ENCODE peak calls at places on chromosome 16, in four cellular contexts. G is left ventricle myocardium inferior, A is prostate gland, U is dorsolateral prefrontal cortex. Q is an unnamed sample.

GRCh38 chr16:69924777-69925191 is 26.4 kb upstream of the CLEC18A start:
- DNase-seq in G (peak; percentile 69), A (no peak), U (no peak), Q (no peak)

GRCh38 chr16:83813818-83814653 is 6.3 kb downstream of the HSBP1 start:
- DNase-seq in G (no peak), A (no peak), U (no peak), Q (no peak)

GRCh38 chr16:9447195-9447551 is 355.7 kb downstream of the HAPSTR1 start:
- DNase-seq in G (peak; percentile 74), A (no peak), U (no peak), Q (no peak)

GRCh38 chr16:87625241-87625797 is 23.0 kb downstream of the JPH3 start:
- DNase-seq in G (no peak), A (no peak), U (no peak), Q (no peak)

GRCh38 chr16:72788269-72788809 is 259.6 kb downstream of the ZFHX3 start:
- DNase-seq in G (no peak), A (no peak), U (no peak), Q (no peak)

GRCh38 chr16:84464116-84464515 is 40.3 kb downstream of the MEAK7 start:
- DNase-seq in G (no peak), A (no peak), U (peak; percentile 1), Q (no peak)

GRCh38 chr16:1998852-1999801 is 9.4 kb downstream of the SYNGR3 start:
- DNase-seq in G (no peak), A (no peak), U (no peak), Q (no peak)

GRCh38 chr16:55126456-55126855 is 195.8 kb downstream of the IRX5 start:
- DNase-seq in G (no peak), A (no peak), U (no peak), Q (no peak)

GRCh38 chr16:1863681-1864460 is 8.1 kb downstream of the MEIOB start:
- DNase-seq in G (no peak), A (no peak), U (no peak), Q (no peak)

GRCh38 chr16:68332411-68333121 is 21.7 kb downstream of the PRMT7 start:
- DNase-seq in G (no peak), A (no peak), U (no peak), Q (peak; percentile 17)

GRCh38 chr16:67399218-67399733 is 6.0 kb upstream of the TPPP3 start:
- DNase-seq in G (no peak), A (no peak), U (no peak), Q (no peak)

GRCh38 chr16:8110572-8111514 is 479.5 kb downstream of the TMEM114 start:
- DNase-seq in G (no peak), A (no peak), U (no peak), Q (no peak)

GRCh38 chr16:66508261-66508913 is 41.5 kb downstream of the TK2 start:
- DNase-seq in G (no peak), A (peak; percentile 81), U (peak; percentile 6), Q (peak; percentile 89)

GRCh38 chr16:89431158-89431584 is 59.2 kb downstream of the ANKRD11 start:
- DNase-seq in G (no peak), A (peak; percentile 71), U (no peak), Q (peak; percentile 95)

GRCh38 chr16:85847681-85848601 is 48.4 kb downstream of the COX4I1 start:
- DNase-seq in G (no peak), A (no peak), U (no peak), Q (peak; percentile 0)

GRCh38 chr16:27972500-27972899 is 91.0 kb downstream of the GSG1L start:
- DNase-seq in G (no peak), A (no peak), U (no peak), Q (peak; percentile 66)

GRCh38 chr16:1823821-1824220 is 2.8 kb downstream of the HAGH start:
- DNase-seq in G (peak; percentile 41), A (no peak), U (peak; percentile 81), Q (no peak)

GRCh38 chr16:12229759-12230594 is 253.4 kb downstream of the SNX29 start:
- DNase-seq in G (no peak), A (no peak), U (no peak), Q (peak; percentile 34)

GRCh38 chr16:65842067-65842466 is 524.4 kb upstream of the CDH5 start:
- DNase-seq in G (no peak), A (no peak), U (no peak), Q (no peak)

GRCh38 chr16:695355-696089 is 5.3 kb upstream of the WDR24 start:
- DNase-seq in G (no peak), A (no peak), U (peak; percentile 76), Q (peak; percentile 66)

GRCh38 chr16:72873853-72874252 is 174.1 kb downstream of the ZFHX3 start:
- DNase-seq in G (no peak), A (no peak), U (no peak), Q (no peak)

GRCh38 chr16:50197582-50197981 is 44.5 kb downstream of the TENT4B start:
- DNase-seq in G (no peak), A (no peak), U (no peak), Q (no peak)

GRCh38 chr16:48560692-48561091 is 49.3 kb downstream of the N4BP1 start:
- DNase-seq in G (no peak), A (no peak), U (no peak), Q (no peak)

GRCh38 chr16:80319181-80319580 is 221.6 kb upstream of the DYNLRB2 start:
- DNase-seq in G (no peak), A (no peak), U (no peak), Q (no peak)
- TF ChIP-seq CTCF in G (no peak), A (no peak), U (no peak), Q (peak; percentile 29)

DNA sequence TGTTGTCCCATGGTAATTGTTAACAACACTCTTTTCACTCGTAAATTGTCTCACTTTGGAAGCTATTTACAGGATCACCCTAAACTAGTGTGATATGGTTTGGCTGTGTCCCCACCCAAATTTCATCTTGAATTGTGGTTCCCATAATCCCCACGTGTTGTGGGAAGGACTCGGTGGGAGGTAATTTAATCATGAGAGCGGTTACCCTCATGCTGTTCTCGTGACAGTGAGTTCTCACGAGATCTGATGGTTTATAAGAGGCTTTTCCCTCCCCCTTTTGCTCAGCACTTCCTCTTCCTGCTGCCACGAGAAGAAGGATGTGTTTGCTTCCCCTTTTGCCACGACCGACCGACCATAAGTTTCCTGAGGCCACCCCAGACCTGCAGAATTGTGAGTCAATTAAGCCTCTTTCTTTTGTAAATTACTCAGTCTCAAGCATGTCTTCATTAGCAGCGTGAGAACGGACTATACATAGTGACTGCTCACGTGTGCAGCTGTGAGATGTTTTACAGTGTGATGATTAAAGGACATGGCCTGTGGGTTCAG is 34.4 kb downstream of the DNAH3 start:
- DNase-seq in G (no peak), A (no peak), U (no peak), Q (no peak)
- H3K4me3 ChIP-seq in G (peak overlapping the region; percentile 50), A (no peak overlapping the region), U (no peak overlapping the region), Q (no peak overlapping the region)

DNA sequence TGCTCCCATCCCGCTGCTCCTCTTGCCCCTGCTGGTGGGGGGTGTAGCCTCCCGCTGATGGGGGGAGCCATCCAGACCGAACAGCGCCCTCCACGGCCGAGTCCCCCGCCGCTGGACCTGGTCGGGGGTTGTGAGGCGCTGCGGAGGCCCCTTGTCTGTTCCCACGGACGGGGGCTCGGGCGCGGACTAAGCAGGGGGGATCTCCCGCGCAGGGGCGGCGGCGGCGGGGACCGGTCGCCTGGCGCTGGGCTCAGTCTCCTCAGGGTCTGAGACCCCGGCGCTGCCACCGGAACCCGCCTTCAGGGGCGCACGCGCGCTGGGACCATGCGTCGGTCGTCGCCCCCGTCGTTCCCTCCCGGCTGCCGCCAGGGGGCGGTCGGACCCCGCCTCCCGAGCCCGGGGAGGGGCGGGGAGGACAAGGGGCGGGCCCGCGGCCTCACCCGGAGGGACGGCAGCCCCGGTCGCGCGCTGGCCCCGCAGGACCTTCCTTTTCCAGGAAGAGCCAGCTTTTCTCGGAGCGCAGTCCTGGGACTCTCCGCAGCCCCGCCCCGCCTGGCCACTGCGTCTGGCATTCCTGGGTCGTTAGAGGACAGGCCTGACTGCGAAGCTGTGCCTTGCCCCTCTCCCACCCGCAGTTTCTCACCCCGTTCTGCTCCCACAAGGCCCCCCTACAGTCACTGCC is 6.3 kb upstream of the IL32 start:
- DNase-seq in G (peak; percentile 90), A (peak; percentile 72), U (peak; percentile 75), Q (peak; percentile 75)
- TF ChIP-seq CTCF in G (peak; percentile 93), A (peak; percentile 98), U (peak; percentile 84), Q (peak; percentile 93)

GRCh38 chr16:82313754-82314153 is 143.7 kb upstream of the MPHOSPH6 start:
- DNase-seq in G (no peak), A (no peak), U (no peak), Q (no peak)

GRCh38 chr16:82311528-82311927 is 141.5 kb upstream of the MPHOSPH6 start:
- DNase-seq in G (no peak), A (no peak), U (no peak), Q (no peak)
- H3K4me3 ChIP-seq in G (no peak overlapping the region), A (no peak overlapping the region), U (no peak overlapping the region), Q (no peak overlapping the region)

DNA sequence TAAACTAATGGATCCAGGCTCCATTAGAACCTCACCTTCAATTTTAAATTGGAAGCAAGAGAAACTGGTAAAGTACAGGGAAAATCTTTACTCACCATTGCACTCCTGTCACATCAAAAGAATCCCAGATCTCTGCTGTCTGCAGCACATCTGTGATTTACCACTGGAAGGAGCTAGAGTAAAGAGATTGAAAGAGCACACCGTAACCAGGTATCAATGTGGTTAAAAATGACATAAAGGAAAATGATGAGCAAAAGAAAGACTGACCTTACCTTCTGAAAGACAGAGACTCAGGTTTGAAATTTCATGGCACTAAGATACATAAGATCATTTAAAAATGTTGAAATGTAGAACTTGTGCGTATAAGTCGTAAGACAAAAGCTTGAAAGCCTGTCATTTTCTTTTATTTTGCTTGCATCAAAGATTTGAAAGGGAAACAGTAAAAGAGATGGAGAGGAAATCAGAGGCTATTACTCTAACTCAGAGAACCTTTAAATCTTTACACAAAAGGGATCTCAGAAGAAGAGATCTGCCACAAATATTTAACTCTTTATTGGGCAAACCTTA is 678.2 kb upstream of the GOT2 start:
- DNase-seq in G (no peak), A (no peak), U (no peak), Q (peak; percentile 44)
- TF ChIP-seq CTCF in G (peak; percentile 29), A (no peak), U (no peak), Q (peak; percentile 87)

Q was measured in LNCaP clone FGC.